ENCODE peak calls at places on chromosomes 11 and 22, in six cellular contexts. L is AG09309; W is CD8-positive, alpha-beta memory T cell; Y is BE2C; N is left ventricle myocardium inferior; Q is WERI-Rb-1. V is an unnamed sample.

GRCh38 chr22:25602924-25603323 is 38.4 kb downstream of the GRK3 start:
- DNase-seq in L (no peak), N (no peak), Q (no peak), W (no peak), Y (no peak), V (no peak)

GRCh38 chr11:889261-889660 is 21.3 kb downstream of the CHID1 start:
- DNase-seq in Q (peak; percentile 92), L (no peak), N (no peak), W (no peak), Y (no peak), V (no peak)

GRCh38 chr11:114036958-114037357 is 22.6 kb upstream of the ZBTB16 start:
- DNase-seq in W (no peak), Q (no peak), N (no peak), Y (no peak), L (no peak), V (no peak)

GRCh38 chr11:9753031-9753430 is 89.2 kb downstream of the SWAP70 start:
- DNase-seq in Y (no peak), L (no peak), Q (no peak), W (no peak), N (no peak), V (no peak)

GRCh38 chr11:114109206-114110090 is 49.9 kb downstream of the ZBTB16 start:
- DNase-seq in Q (no peak), W (no peak), N (no peak), L (no peak), Y (no peak), V (no peak)

GRCh38 chr11:17714870-17715269 is 4.5 kb upstream of the MYOD1 start:
- DNase-seq in Y (no peak), N (no peak), Q (no peak), W (no peak), L (no peak), V (no peak)

GRCh38 chr22:22388055-22388454 is 120.5 kb downstream of the ZNF280B start:
- DNase-seq in N (no peak), Q (no peak), Y (no peak), W (no peak), L (no peak), V (no peak)

GRCh38 chr11:95154514-95154913 is 64.9 kb downstream of the ENDOD1 start:
- DNase-seq in Q (peak; percentile 77), N (no peak), W (peak; percentile 40), Y (peak; percentile 74), L (no peak), V (peak; percentile 55)

GRCh38 chr11:121643530-121644512 is 191.1 kb upstream of the SORL1-AS1 start:
- DNase-seq in N (no peak), W (no peak), Q (no peak), L (no peak), Y (peak; percentile 14), V (no peak)

GRCh38 chr11:17353228-17354021 is 1.8 kb downstream of the NCR3LG1 start:
- DNase-seq in L (no peak), N (peak; percentile 77), Y (peak; percentile 71), W (peak; percentile 60), Q (peak; percentile 73), V (peak; percentile 59)

GRCh38 chr22:26722159-26722558 is 64.8 kb downstream of the MIAT start:
- DNase-seq in Y (no peak), W (no peak), L (no peak), Q (no peak), N (no peak), V (no peak)

GRCh38 chr22:36860017-36860416 is 789 bp upstream of the NCF4 start:
- DNase-seq in N (no peak), L (no peak), W (no peak), Y (no peak), Q (no peak), V (no peak)

GRCh38 chr11:118048472-118049370 is 28.2 kb upstream of the TMPRSS4 start:
- DNase-seq in W (no peak), N (no peak), Q (no peak), L (no peak), Y (no peak), V (no peak)

GRCh38 chr11:86246293-86246675 is 1.7 kb downstream of the EED start:
- DNase-seq in L (no peak), Q (no peak), Y (no peak), N (no peak), W (no peak), V (no peak)

GRCh38 chr11:115869780-115870431 is 365.7 kb upstream of the CADM1 start:
- DNase-seq in L (no peak), W (no peak), N (no peak), Y (peak; percentile 75), Q (peak; percentile 55), V (no peak)

GRCh38 chr11:3220521-3221407 is 2.2 kb upstream of the MRGPRG start:
- DNase-seq in N (peak; percentile 13), W (no peak), Y (no peak), L (no peak), Q (no peak), V (no peak)

GRCh38 chr11:76810151-76810853 is 27.1 kb downstream of the TSKU start:
- DNase-seq in Q (peak; percentile 46), L (no peak), N (no peak), W (no peak), Y (peak; percentile 46), V (no peak)

GRCh38 chr11:90241414-90241813 is 18.6 kb upstream of the CHORDC1 start:
- DNase-seq in Y (peak; percentile 20), N (no peak), W (no peak), L (no peak), Q (no peak), V (no peak)

GRCh38 chr22:44068422-44069191 is 44.5 kb downstream of the PARVB start:
- DNase-seq in Y (no peak), N (peak; percentile 36), Q (no peak), W (no peak), L (no peak), V (no peak)

GRCh38 chr22:46212195-46212594 is 37.9 kb downstream of the CDPF1 start:
- DNase-seq in W (no peak), N (no peak), L (no peak), Y (no peak), Q (no peak), V (no peak)

GRCh38 chr11:19660076-19660475 is 52.6 kb upstream of the NAV2 start:
- DNase-seq in W (peak; percentile 2), L (no peak), Y (peak; percentile 38), Q (no peak), N (no peak), V (no peak)

GRCh38 chr11:126115820-126116319 is 53.2 kb upstream of the CDON start:
- DNase-seq in N (peak; percentile 60), Q (peak; percentile 43), Y (peak; percentile 80), W (no peak), L (peak; percentile 52), V (no peak)

GRCh38 chr22:40258463-40259046 is 80.8 kb downstream of the TNRC6B start:
- DNase-seq in L (no peak), W (peak; percentile 16), N (no peak), Q (no peak), Y (no peak), V (no peak)

DNA sequence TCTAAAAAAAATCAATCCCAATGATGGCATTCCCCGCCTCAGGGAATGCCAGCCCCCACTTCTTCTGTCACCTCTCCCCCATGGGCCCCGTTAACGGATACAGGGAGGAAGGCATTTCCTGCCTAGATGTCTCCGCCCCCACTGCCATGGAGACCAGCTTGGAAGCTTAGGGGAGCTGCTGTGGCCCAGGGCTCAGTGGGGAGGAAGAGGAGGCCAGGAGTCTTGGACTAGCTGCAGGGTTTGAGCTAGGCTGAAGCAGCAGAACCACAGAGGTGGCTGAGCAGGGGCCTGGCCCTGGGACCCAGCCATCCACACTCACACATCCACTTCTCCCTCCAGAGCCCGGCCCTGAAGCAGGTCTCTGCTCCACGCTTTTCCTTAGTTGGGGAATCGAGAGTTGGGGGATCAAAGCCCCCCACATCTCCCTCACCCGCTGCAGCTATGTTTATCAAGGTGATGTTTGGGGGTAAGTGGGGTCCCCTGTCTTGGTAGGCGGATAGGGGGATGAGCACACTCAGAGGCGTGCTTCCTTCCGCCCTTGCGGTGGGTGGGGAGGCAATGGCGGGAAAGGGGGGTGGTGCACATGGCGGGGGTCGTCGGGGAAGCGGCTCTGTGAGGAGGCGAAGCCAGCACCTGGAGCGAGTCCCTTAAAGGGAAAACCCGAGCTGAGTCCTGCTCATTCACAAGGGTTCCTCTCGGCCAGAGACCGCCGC is at the start of gene C22orf15:
- DNase-seq in Q (peak; percentile 53), N (no peak), L (no peak), Y (no peak), W (no peak), V (no peak)
- H3K4me3 ChIP-seq in Q (no peak within 1 kb of the TSS), N (peak within 1 kb of the TSS; percentile 78), L (no peak within 1 kb of the TSS), Y (no peak within 1 kb of the TSS), W (peak within 1 kb of the TSS; percentile 56), V (no peak within 1 kb of the TSS)

DNA sequence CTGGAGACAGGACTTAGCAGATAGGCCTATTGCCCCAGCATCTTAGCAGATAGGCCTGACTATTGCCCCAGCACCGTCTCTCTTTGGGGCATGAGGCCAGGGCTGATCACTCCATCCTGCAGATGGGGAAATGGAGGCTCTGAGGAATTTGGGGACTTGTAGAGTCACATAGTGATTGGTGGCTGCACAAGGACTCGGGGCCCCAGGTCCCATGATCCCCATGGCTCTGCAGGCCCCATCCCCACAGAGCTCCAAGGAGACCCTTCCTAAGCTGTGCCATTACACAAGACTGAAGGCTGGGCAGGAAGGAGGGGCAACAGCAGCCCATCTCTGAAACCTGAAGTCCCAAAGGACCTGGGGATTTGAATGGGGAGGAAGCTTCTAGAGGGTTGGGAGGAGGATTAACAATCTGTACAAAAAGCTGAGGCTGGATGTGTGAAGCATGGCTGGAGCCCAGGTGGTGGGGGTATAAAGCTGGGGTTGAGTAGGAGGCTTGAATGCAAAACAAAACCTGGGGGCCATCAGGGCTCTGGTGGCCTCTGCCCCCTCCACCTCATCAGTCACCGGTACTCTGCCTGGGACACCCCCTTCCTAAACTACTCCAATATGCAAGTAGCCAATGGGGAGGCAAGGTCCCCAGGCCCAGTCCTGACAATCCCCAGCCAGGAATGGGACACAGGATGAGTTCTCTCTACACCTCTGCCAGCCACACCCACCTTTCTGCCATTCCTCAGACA is 1.5 kb downstream of the ARAP1 start:
- DNase-seq in N (no peak), W (no peak), L (no peak), Q (no peak), Y (no peak), V (no peak)
- H3K4me3 ChIP-seq in N (peak overlapping the region; percentile 75), W (peak overlapping the region; percentile 93), L (no peak overlapping the region), Q (no peak overlapping the region), Y (no peak overlapping the region), V (peak overlapping the region; percentile 85)

DNA sequence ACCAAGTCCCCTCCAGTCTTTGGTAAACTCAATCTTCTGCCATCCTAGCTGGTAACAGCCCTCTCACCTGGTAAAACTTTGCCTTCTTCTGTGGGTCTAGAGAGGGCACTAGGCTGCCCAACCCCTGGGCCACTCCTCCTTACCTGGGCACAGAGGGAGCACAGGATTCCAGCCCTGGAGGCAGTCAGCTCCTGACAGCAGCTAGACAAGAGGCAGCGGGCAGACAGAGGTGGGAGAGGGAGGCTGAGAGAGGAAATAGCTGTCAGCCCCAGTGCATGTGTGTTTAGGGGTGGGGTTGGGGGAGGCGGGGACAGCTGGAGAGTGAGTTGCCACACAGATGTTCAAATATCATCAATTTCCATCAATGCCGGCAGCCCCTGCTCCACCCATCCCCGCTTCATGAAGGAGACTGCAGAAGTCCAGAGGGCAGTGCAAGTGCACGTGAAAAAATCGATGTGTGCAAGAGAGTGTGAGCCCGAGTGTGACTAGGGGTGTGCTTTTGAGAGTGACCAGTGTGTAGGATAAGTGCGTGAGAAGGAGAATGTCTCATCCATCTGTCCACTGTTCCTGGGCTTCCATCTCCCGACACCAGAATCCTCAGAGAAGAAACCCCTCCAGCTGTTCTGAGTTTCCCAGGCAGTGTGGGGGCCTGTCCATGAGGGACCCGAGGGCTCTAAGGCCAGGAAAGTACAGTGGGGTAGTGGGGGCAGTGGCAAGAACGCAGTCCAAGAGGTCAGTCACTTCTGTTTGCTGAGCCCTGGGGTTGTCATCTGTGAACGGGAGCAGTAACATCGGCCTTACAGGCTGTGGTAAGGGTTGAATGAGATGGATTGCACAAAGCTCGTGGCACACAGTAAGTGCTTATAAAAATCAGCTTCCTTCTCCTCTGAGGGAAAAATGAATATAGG is at the start of gene PTGDR2:
- DNase-seq in Q (no peak), Y (no peak), N (no peak), L (no peak), W (no peak), V (no peak)
- H3K4me3 ChIP-seq in Q (no peak within 1 kb of the TSS), Y (no peak within 1 kb of the TSS), N (peak within 1 kb of the TSS; percentile 51), L (no peak within 1 kb of the TSS), W (no peak within 1 kb of the TSS), V (no peak within 1 kb of the TSS)

GRCh38 chr11:85123752-85124231 is 503.4 kb downstream of the DLG2 start:
- DNase-seq in N (no peak), Y (no peak), L (no peak), Q (no peak), W (no peak), V (no peak)
- H3K4me3 ChIP-seq in N (no peak overlapping the region), Y (no peak overlapping the region), L (no peak overlapping the region), Q (no peak overlapping the region), W (no peak overlapping the region), V (no peak overlapping the region)

V was measured in Jurkat, Clone E6-1.